ENCODE peak calls at places on chromosomes 12 and 14, in nine cellular contexts. P is non-pigmented ciliary epithelial cell; Y is stimulated activated CD4-positive, alpha-beta T cell treated with anti-CD3 and anti-CD28 coated beads, Interleukin-2, amount 100 ng/mL, for 24 hours; K is activated CD8-positive, alpha-beta memory T cell treated with anti-CD3 and anti-CD28 coated beads for 1 hour; T is AG20443; X is CD4-positive, CD25-positive, alpha-beta regulatory T cell; R is NCI-H2029 treated with DMSO at 0.1 percent for 48 hours; H is Ammon's horn; J is NCI-H1105 treated with DMSO at 0.1 percent for 48 hours. C is an unnamed sample.

GRCh38 chr14:70086685-70087379 is 101.9 kb downstream of the SLC8A3 start:
- DNase-seq in P (peak; percentile 31), Y (no peak), K (no peak), T (peak; percentile 40), X (no peak), R (no peak), H (peak; percentile 72), J (peak; percentile 44), C (no peak)

GRCh38 chr14:73253323-73253610 is 16.0 kb downstream of the PAPLN start:
- DNase-seq in P (no peak), Y (no peak), K (no peak), T (no peak), X (no peak), R (no peak), H (no peak), J (no peak), C (no peak)

GRCh38 chr14:87869619-87870583 is 123.1 kb downstream of the GALC start:
- DNase-seq in P (peak; percentile 13), Y (no peak), K (no peak), T (peak; percentile 81), X (no peak), R (no peak), H (peak; percentile 44), J (no peak), C (no peak)

GRCh38 chr12:4286771-4287317 is 13.3 kb downstream of the CCND2 start:
- DNase-seq in P (no peak), Y (no peak), K (no peak), T (no peak), X (no peak), R (no peak), H (no peak), J (no peak), C (no peak)

GRCh38 chr14:97331058-97331457 is 533.9 kb downstream of the VRK1 start:
- DNase-seq in P (no peak), Y (no peak), K (no peak), T (no peak), X (no peak), R (no peak), H (no peak), J (no peak), C (no peak)

GRCh38 chr12:19483727-19484126 is 44.4 kb downstream of the AEBP2 start:
- DNase-seq in P (no peak), Y (no peak), K (no peak), T (no peak), X (no peak), R (no peak), H (no peak), J (peak; percentile 40), C (no peak)

GRCh38 chr14:86799244-86799647 is 1193.7 kb downstream of the GALC start:
- DNase-seq in P (peak; percentile 91), Y (no peak), K (no peak), T (peak; percentile 35), X (no peak), R (no peak), H (peak; percentile 25), J (peak; percentile 73), C (no peak)

GRCh38 chr14:55807059-55807499 is 227.1 kb downstream of the KTN1 start:
- DNase-seq in P (peak; percentile 41), Y (peak; percentile 64), K (peak; percentile 54), T (peak; percentile 11), X (peak; percentile 26), R (peak; percentile 99), H (peak; percentile 33), J (peak; percentile 93), C (peak; percentile 52)

GRCh38 chr14:44803239-44803905 is 158.4 kb downstream of the KLHL28 start:
- DNase-seq in P (no peak), Y (no peak), K (no peak), T (peak; percentile 69), X (no peak), R (peak; percentile 68), H (peak; percentile 73), J (peak; percentile 80), C (no peak)

GRCh38 chr12:117580718-117581062 is 219.3 kb upstream of the NOS1 start:
- DNase-seq in P (no peak), Y (no peak), K (no peak), T (peak; percentile 26), X (no peak), R (no peak), H (peak; percentile 37), J (no peak), C (no peak)

GRCh38 chr12:91404362-91404899 is 221.8 kb upstream of the DCN start:
- DNase-seq in P (no peak), Y (no peak), K (no peak), T (no peak), X (no peak), R (no peak), H (no peak), J (no peak), C (no peak)

GRCh38 chr12:86914716-86915115 is 658.5 kb upstream of the MGAT4C start:
- DNase-seq in P (peak; percentile 13), Y (no peak), K (no peak), T (peak; percentile 51), X (no peak), R (no peak), H (peak; percentile 27), J (peak; percentile 9), C (no peak)

GRCh38 chr14:74882103-74882920 is 596 bp downstream of the DLST start:
- DNase-seq in P (no peak), Y (peak; percentile 58), K (peak; percentile 33), T (peak; percentile 61), X (peak; percentile 35), R (no peak), H (no peak), J (peak; percentile 27), C (no peak)

GRCh38 chr12:46494424-46494823 is 121.9 kb upstream of the SLC38A2 start:
- DNase-seq in P (peak; percentile 70), Y (no peak), K (no peak), T (peak; percentile 69), X (no peak), R (no peak), H (no peak), J (no peak), C (no peak)

GRCh38 chr12:21324551-21324950 is 10.2 kb downstream of the SLCO1A2 start:
- DNase-seq in P (no peak), Y (no peak), K (no peak), T (no peak), X (no peak), R (no peak), H (peak; percentile 85), J (no peak), C (no peak)

GRCh38 chr14:27391331-27391730 is 793.5 kb upstream of the NOVA1 start:
- DNase-seq in P (no peak), Y (no peak), K (no peak), T (no peak), X (no peak), R (no peak), H (no peak), J (no peak), C (no peak)

GRCh38 chr12:62372825-62373224 is 93.8 kb upstream of the MON2 start:
- DNase-seq in P (no peak), Y (no peak), K (no peak), T (no peak), X (no peak), R (no peak), H (no peak), J (no peak), C (no peak)

GRCh38 chr12:62631531-62632520 is 165.2 kb downstream of the MON2 start:
- DNase-seq in P (peak; percentile 24), Y (no peak), K (no peak), T (peak; percentile 89), X (no peak), R (no peak), H (peak; percentile 71), J (no peak), C (peak; percentile 15)

GRCh38 chr12:4323400-4323799 is 2.4 kb downstream of the TIGAR start:
- DNase-seq in P (no peak), Y (no peak), K (no peak), T (no peak), X (no peak), R (no peak), H (peak; percentile 18), J (no peak), C (no peak)

GRCh38 chr14:51328942-51329350 is 88.9 kb downstream of the TMX1 start:
- DNase-seq in P (no peak), Y (no peak), K (no peak), T (peak; percentile 45), X (no peak), R (no peak), H (no peak), J (no peak), C (no peak)

GRCh38 chr12:31702047-31702446 is 26.8 kb downstream of the AMN1 start:
- DNase-seq in P (no peak), Y (no peak), K (no peak), T (peak; percentile 17), X (no peak), R (no peak), H (no peak), J (no peak), C (no peak)

GRCh38 chr12:5013206-5013830 is 30.4 kb upstream of the KCNA5 start:
- DNase-seq in P (no peak), Y (no peak), K (no peak), T (peak; percentile 40), X (no peak), R (no peak), H (peak; percentile 75), J (no peak), C (no peak)

GRCh38 chr12:69388371-69388770 is 28.8 kb downstream of the YEATS4 start:
- DNase-seq in P (no peak), Y (no peak), K (no peak), T (peak; percentile 27), X (no peak), R (no peak), H (peak; percentile 59), J (no peak), C (no peak)

GRCh38 chr12:15253990-15254389 is 32.8 kb upstream of the RERG start:
- DNase-seq in P (no peak), Y (no peak), K (no peak), T (no peak), X (no peak), R (no peak), H (no peak), J (no peak), C (no peak)

GRCh38 chr12:117012189-117012805 is 86.9 kb downstream of the TESC start:
- DNase-seq in P (no peak), Y (no peak), K (no peak), T (no peak), X (no peak), R (no peak), H (no peak), J (no peak), C (no peak)

GRCh38 chr14:63737582-63738006 is 9.7 kb upstream of the SGPP1 start:
- DNase-seq in P (no peak), Y (no peak), K (no peak), T (no peak), X (no peak), R (no peak), H (no peak), J (no peak), C (no peak)

GRCh38 chr14:51283402-51283825 is 43.4 kb downstream of the TMX1 start:
- DNase-seq in P (peak; percentile 79), Y (no peak), K (no peak), T (peak; percentile 81), X (no peak), R (peak; percentile 78), H (peak; percentile 77), J (peak; percentile 95), C (no peak)

GRCh38 chr14:64825498-64825897 is 54.2 kb downstream of the SPTB start:
- DNase-seq in P (no peak), Y (no peak), K (no peak), T (no peak), X (no peak), R (no peak), H (no peak), J (no peak), C (no peak)

GRCh38 chr12:93376436-93377251 is 1.1 kb upstream of the NUDT4 start:
- DNase-seq in P (no peak), Y (no peak), K (no peak), T (peak; percentile 43), X (no peak), R (no peak), H (peak; percentile 71), J (no peak), C (no peak)

GRCh38 chr14:70889555-70889954 is 17.7 kb upstream of the PCNX1 start:
- DNase-seq in P (no peak), Y (no peak), K (no peak), T (no peak), X (no peak), R (no peak), H (no peak), J (no peak), C (no peak)

GRCh38 chr14:89630096-89630829 is 213.2 kb upstream of the FOXN3 start:
- DNase-seq in P (no peak), Y (no peak), K (no peak), T (no peak), X (no peak), R (no peak), H (no peak), J (no peak), C (no peak)

C was measured in stimulated activated naive CD8-positive, alpha-beta T cell treated with anti-CD3 and anti-CD28 coated beads, Interleukin-15, amount 100 ng/mL, for 72 hours.